ENCODE peak calls at places on chromosome 13, in four cellular contexts. One of them, this sample, is unnamed.

GRCh38 chr13:39254606-39255005 is 216.3 kb downstream of the NHLRC3 start:
- DNase-seq in transverse colon: no peak
- DNase-seq in left lung: no peak
- DNase-seq in breast epithelium: no peak
- DNase-seq in this sample: no peak

GRCh38 chr13:109192306-109192705 is 562.9 kb downstream of the MYO16 start:
- DNase-seq in transverse colon: no peak
- DNase-seq in left lung: no peak
- DNase-seq in breast epithelium: no peak
- DNase-seq in this sample: no peak

GRCh38 chr13:42720116-42720857 is 61.1 kb upstream of the FAM216B start:
- DNase-seq in transverse colon: peak; percentile 55
- DNase-seq in left lung: peak; percentile 57
- DNase-seq in breast epithelium: no peak
- DNase-seq in this sample: no peak

GRCh38 chr13:42152495-42152894 is 104.0 kb downstream of the DGKH start:
- DNase-seq in transverse colon: no peak
- DNase-seq in left lung: no peak
- DNase-seq in breast epithelium: no peak
- DNase-seq in this sample: no peak

GRCh38 chr13:97001641-97002040 is 7.4 kb upstream of the OXGR1 start:
- DNase-seq in transverse colon: peak; percentile 17
- DNase-seq in left lung: no peak
- DNase-seq in breast epithelium: no peak
- DNase-seq in this sample: no peak

GRCh38 chr13:97116754-97117153 is 105.4 kb upstream of the MBNL2 start:
- DNase-seq in transverse colon: no peak
- DNase-seq in left lung: no peak
- DNase-seq in breast epithelium: no peak
- DNase-seq in this sample: no peak

GRCh38 chr13:59343993-59344780 is 819.5 kb downstream of the DIAPH3 start:
- DNase-seq in transverse colon: no peak
- DNase-seq in left lung: no peak
- DNase-seq in breast epithelium: no peak
- DNase-seq in this sample: no peak

GRCh38 chr13:53129864-53130393 is 101.3 kb downstream of the OLFM4 start:
- DNase-seq in transverse colon: no peak
- DNase-seq in left lung: no peak
- DNase-seq in breast epithelium: no peak
- DNase-seq in this sample: no peak

GRCh38 chr13:34347784-34348573 is 530.0 kb downstream of the RFC3 start:
- DNase-seq in transverse colon: peak; percentile 21
- DNase-seq in left lung: no peak
- DNase-seq in breast epithelium: peak; percentile 63
- DNase-seq in this sample: no peak

GRCh38 chr13:51259359-51259645 is 37.1 kb downstream of the FAM124A start:
- DNase-seq in transverse colon: no peak
- DNase-seq in left lung: no peak
- DNase-seq in breast epithelium: no peak
- DNase-seq in this sample: no peak
- H3K27me3 ChIP-seq in transverse colon: no peaks in the 10 kb centered on the region
- H3K27me3 ChIP-seq in left lung: no peaks in the 10 kb centered on the region
- H3K27me3 ChIP-seq in breast epithelium: no peaks in the 10 kb centered on the region
- H3K27me3 ChIP-seq in this sample: no peaks in the 10 kb centered on the region

DNA sequence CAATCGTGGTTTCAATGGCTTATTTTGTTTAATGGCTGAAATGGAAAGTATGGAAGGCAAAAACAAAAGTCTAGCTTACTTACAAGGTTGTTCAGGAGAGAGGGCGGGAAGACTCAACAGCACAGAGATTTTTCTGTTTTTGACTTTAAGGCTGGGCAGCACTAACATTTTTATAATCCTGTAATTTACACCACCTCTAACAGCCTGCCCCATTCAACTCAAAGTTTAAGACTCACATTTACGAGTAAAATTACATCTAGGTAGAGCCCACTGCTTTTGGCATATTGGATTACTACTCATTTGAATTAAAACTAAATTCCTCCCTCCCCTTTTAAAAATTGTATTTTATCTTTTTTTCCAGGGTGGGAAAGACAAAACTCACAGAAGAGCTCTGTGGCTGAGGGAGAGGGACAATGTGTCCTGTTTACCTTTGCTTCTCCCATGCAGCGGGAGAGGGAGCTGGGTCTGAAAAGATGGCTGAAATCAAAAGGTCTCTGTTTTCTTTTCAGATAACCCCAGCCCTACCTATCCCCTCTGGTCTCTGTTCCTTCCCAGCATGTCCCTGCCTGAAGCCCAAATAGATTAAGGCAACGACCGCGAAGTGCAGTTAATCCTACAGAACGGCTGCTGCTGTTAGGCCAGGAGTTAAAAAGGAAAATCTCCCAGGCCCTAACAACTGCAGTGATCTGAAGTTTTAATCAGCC is 6.6 kb downstream of the EFNB2 start:
- DNase-seq in transverse colon: no peak
- DNase-seq in left lung: no peak
- DNase-seq in breast epithelium: no peak
- DNase-seq in this sample: no peak
- H3K27ac ChIP-seq in transverse colon: peak overlapping the region; percentile 92
- H3K27ac ChIP-seq in left lung: no peak overlapping the region
- H3K27ac ChIP-seq in breast epithelium: peak overlapping the region; percentile 66
- H3K27ac ChIP-seq in this sample: no peak overlapping the region

GRCh38 chr13:113125506-113126264 is 3.1 kb downstream of the F10 start:
- DNase-seq in transverse colon: no peak
- DNase-seq in left lung: peak; percentile 24
- DNase-seq in breast epithelium: no peak
- DNase-seq in this sample: no peak

GRCh38 chr13:113129480-113129879 is 6.9 kb downstream of the F10 start:
- DNase-seq in transverse colon: no peak
- DNase-seq in left lung: no peak
- DNase-seq in breast epithelium: no peak
- DNase-seq in this sample: no peak

GRCh38 chr13:113135281-113135760 is 12.7 kb downstream of the F10 start:
- DNase-seq in transverse colon: no peak
- DNase-seq in left lung: no peak
- DNase-seq in breast epithelium: no peak
- DNase-seq in this sample: no peak

GRCh38 chr13:113126265-113127150 is 3.9 kb downstream of the F10 start:
- DNase-seq in transverse colon: no peak
- DNase-seq in left lung: no peak
- DNase-seq in breast epithelium: no peak
- DNase-seq in this sample: no peak

GRCh38 chr13:113129921-113130750 is 7.5 kb downstream of the F10 start:
- DNase-seq in transverse colon: no peak
- DNase-seq in left lung: peak; percentile 40
- DNase-seq in breast epithelium: no peak
- DNase-seq in this sample: no peak
- H3K4me3 ChIP-seq in transverse colon: peak overlapping the region; percentile 9
- H3K4me3 ChIP-seq in left lung: peak overlapping the region; percentile 4
- H3K4me3 ChIP-seq in breast epithelium: peak overlapping the region; percentile 37
- H3K4me3 ChIP-seq in this sample: peak overlapping the region; percentile 38

DNA sequence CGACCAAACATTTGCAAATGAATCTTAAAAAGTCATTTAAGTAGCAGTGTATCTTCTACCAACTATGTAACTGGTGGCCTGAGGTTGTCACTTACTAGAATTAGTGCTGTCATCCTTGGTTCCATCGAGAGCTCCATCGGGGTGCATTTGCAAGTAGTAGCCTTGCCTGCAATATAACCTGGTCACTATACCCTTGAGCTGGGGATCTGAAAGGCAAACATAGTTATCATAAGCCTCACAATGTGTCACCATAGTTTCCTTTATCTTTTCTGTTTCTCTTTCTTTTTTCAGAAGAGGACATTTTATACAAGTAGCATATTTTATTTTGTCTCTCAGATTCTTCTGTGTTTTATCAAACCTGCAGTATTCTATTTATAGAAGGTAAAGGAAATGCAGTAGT is 422.6 kb downstream of the ITGBL1 start:
- DNase-seq in transverse colon: no peak
- DNase-seq in left lung: no peak
- DNase-seq in breast epithelium: no peak
- DNase-seq in this sample: no peak
- H3K27me3 ChIP-seq in transverse colon: no peaks in the 10 kb centered on the region
- H3K27me3 ChIP-seq in left lung: no peaks in the 10 kb centered on the region
- H3K27me3 ChIP-seq in breast epithelium: no peaks in the 10 kb centered on the region
- H3K27me3 ChIP-seq in this sample: no peaks in the 10 kb centered on the region

DNA sequence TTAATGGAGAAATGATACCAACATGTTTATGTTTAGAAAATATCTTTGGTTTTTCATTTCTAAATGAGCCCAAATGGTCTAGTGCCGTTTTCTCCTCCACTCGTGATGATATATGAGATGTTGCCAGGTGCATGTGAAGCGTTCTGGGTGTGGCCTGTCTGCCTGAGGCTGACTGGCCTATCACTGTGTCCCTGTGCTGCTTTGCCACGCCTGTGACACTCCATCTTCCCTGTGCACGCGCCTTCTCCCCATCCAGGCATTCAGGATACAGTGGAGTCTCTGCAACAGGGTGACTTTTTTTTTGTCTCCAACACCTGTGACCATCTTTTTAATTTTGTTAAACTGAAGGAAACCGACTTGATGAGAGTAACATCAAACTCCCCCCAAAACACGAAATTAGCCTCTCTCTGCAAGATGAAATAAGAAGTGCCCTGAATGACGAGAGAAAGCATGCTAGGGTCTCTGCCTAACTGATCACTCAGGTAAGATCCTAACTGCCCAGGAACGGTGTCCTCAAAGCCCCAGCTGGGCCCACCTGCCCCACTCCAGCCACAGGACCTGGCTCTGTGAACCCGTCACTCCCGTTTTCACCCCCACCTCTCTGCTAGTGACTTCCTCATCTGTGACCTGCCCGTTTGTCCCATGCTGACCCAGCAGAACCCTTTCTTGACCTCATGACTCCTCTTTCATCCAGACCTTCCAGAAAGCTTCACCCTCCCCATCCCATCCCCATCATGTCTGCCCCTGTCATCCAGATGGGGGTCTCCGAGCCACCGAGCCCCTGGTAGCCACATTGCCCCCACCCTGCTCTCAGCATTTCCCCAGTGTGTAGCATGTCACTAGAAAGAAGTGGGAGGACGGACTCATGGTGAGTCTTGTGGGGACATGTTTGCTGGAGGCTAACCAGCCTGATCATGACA is 33.2 kb upstream of the TFDP1 start:
- DNase-seq in transverse colon: peak; percentile 3
- DNase-seq in left lung: peak; percentile 20
- DNase-seq in breast epithelium: peak; percentile 4
- DNase-seq in this sample: no peak
- H3K27ac ChIP-seq in transverse colon: no peak overlapping the region
- H3K27ac ChIP-seq in left lung: no peak overlapping the region
- H3K27ac ChIP-seq in breast epithelium: no peak overlapping the region
- H3K27ac ChIP-seq in this sample: no peak overlapping the region

GRCh38 chr13:67147257-67148218 is 82.6 kb downstream of the PCDH9 start:
- DNase-seq in transverse colon: no peak
- DNase-seq in left lung: no peak
- DNase-seq in breast epithelium: no peak
- DNase-seq in this sample: no peak
- H3K4me3 ChIP-seq in transverse colon: no peak overlapping the region
- H3K4me3 ChIP-seq in left lung: no peak overlapping the region
- H3K4me3 ChIP-seq in breast epithelium: no peak overlapping the region
- H3K4me3 ChIP-seq in this sample: no peak overlapping the region

GRCh38 chr13:25683662-25684370 is 312.0 kb downstream of the ATP8A2 start:
- DNase-seq in transverse colon: no peak
- DNase-seq in left lung: no peak
- DNase-seq in breast epithelium: no peak
- DNase-seq in this sample: no peak
- H3K27me3 ChIP-seq in transverse colon: no peaks in the 10 kb centered on the region
- H3K27me3 ChIP-seq in left lung: no peaks in the 10 kb centered on the region
- H3K27me3 ChIP-seq in breast epithelium: no peaks in the 10 kb centered on the region
- H3K27me3 ChIP-seq in this sample: no peaks in the 10 kb centered on the region

This sample was measured in CD8-positive, alpha-beta T cell.